ENCODE peak calls at places on chromosome 18, in seven cellular contexts. One of them, this sample, is unnamed.

GRCh38 chr18:79982736-79983135 is 5.6 kb downstream of the TXNL4A start:
- DNase-seq in SK-N-SH: no peak
- DNase-seq in GM12892: no peak
- DNase-seq in H1: no peak
- DNase-seq in HepG2: no peak
- DNase-seq in GM12878: no peak
- DNase-seq in K562: peak
- DNase-seq in this sample: no peak

GRCh38 chr18:79586436-79587297 is 92.9 kb upstream of the CTDP1 start:
- DNase-seq in K562: peak
- DNase-seq in SK-N-SH: no peak
- DNase-seq in GM12878: no peak
- DNase-seq in GM12892: no peak
- DNase-seq in HepG2: no peak
- DNase-seq in H1: no peak
- DNase-seq in this sample: no peak

GRCh38 chr18:54845788-54846187 is 17.5 kb downstream of the RAB27B start:
- DNase-seq in GM12878: no peak
- DNase-seq in K562: no peak
- DNase-seq in GM12892: no peak
- DNase-seq in HepG2: no peak
- DNase-seq in H1: no peak
- DNase-seq in SK-N-SH: no peak
- DNase-seq in this sample: no peak

GRCh38 chr18:79868168-79868784 is 70.5 kb downstream of the KCNG2 start:
- DNase-seq in K562: no peak
- DNase-seq in SK-N-SH: no peak
- DNase-seq in H1: no peak
- DNase-seq in GM12892: no peak
- DNase-seq in GM12878: no peak
- DNase-seq in HepG2: no peak
- DNase-seq in this sample: no peak

GRCh38 chr18:24633121-24633520 is 172.7 kb downstream of the HRH4 start:
- DNase-seq in HepG2: no peak
- DNase-seq in GM12892: no peak
- DNase-seq in H1: no peak
- DNase-seq in GM12878: no peak
- DNase-seq in SK-N-SH: no peak
- DNase-seq in K562: no peak
- DNase-seq in this sample: no peak

GRCh38 chr18:50044402-50044801 is 150.5 kb downstream of the MYO5B start:
- DNase-seq in GM12892: no peak
- DNase-seq in GM12878: no peak
- DNase-seq in HepG2: no peak
- DNase-seq in K562: no peak
- DNase-seq in SK-N-SH: peak
- DNase-seq in H1: no peak
- DNase-seq in this sample: no peak

GRCh38 chr18:42183746-42184145 is 228.7 kb downstream of the PIK3C3 start:
- DNase-seq in GM12892: no peak
- DNase-seq in GM12878: no peak
- DNase-seq in HepG2: no peak
- DNase-seq in H1: no peak
- DNase-seq in SK-N-SH: no peak
- DNase-seq in K562: no peak
- DNase-seq in this sample: no peak

GRCh38 chr18:56001576-56001975 is 413.6 kb upstream of the TCF4 start:
- DNase-seq in H1: no peak
- DNase-seq in GM12892: no peak
- DNase-seq in SK-N-SH: no peak
- DNase-seq in K562: no peak
- DNase-seq in HepG2: no peak
- DNase-seq in GM12878: no peak
- DNase-seq in this sample: no peak

GRCh38 chr18:71583291-71583690 is 960.9 kb downstream of the CBLN2 start:
- DNase-seq in SK-N-SH: no peak
- DNase-seq in K562: no peak
- DNase-seq in GM12892: no peak
- DNase-seq in H1: no peak
- DNase-seq in HepG2: no peak
- DNase-seq in GM12878: no peak
- DNase-seq in this sample: no peak

GRCh38 chr18:24814521-24814920 is 354.1 kb downstream of the HRH4 start:
- DNase-seq in SK-N-SH: no peak
- DNase-seq in H1: no peak
- DNase-seq in HepG2: no peak
- DNase-seq in GM12878: no peak
- DNase-seq in K562: no peak
- DNase-seq in GM12892: no peak
- DNase-seq in this sample: no peak

GRCh38 chr18:55861266-55861665 is 273.3 kb upstream of the TCF4 start:
- DNase-seq in GM12878: no peak
- DNase-seq in K562: peak
- DNase-seq in SK-N-SH: no peak
- DNase-seq in HepG2: no peak
- DNase-seq in GM12892: no peak
- DNase-seq in H1: no peak
- DNase-seq in this sample: no peak

GRCh38 chr18:50722311-50722710 is 97.5 kb downstream of the MRO start:
- DNase-seq in SK-N-SH: no peak
- DNase-seq in H1: no peak
- DNase-seq in GM12892: no peak
- DNase-seq in HepG2: no peak
- DNase-seq in K562: peak
- DNase-seq in GM12878: no peak
- DNase-seq in this sample: no peak

GRCh38 chr18:61901334-61901986 is 8.7 kb upstream of the RNF152 start:
- DNase-seq in K562: peak
- DNase-seq in GM12892: peak
- DNase-seq in SK-N-SH: peak
- DNase-seq in H1: peak
- DNase-seq in GM12878: peak
- DNase-seq in HepG2: peak
- DNase-seq in this sample: peak

GRCh38 chr18:61992285-61992684 is 99.5 kb upstream of the RNF152 start:
- DNase-seq in HepG2: peak
- DNase-seq in GM12892: no peak
- DNase-seq in K562: no peak
- DNase-seq in SK-N-SH: no peak
- DNase-seq in H1: no peak
- DNase-seq in GM12878: no peak
- DNase-seq in this sample: no peak

GRCh38 chr18:22559414-22560282 is 141.9 kb upstream of the CTAGE1 start:
- DNase-seq in K562: peak
- DNase-seq in SK-N-SH: peak
- DNase-seq in GM12892: peak
- DNase-seq in HepG2: peak
- DNase-seq in GM12878: no peak
- DNase-seq in H1: peak
- DNase-seq in this sample: no peak

GRCh38 chr18:79760881-79761280 is 36.9 kb upstream of the KCNG2 start:
- DNase-seq in SK-N-SH: no peak
- DNase-seq in GM12878: no peak
- DNase-seq in GM12892: no peak
- DNase-seq in H1: no peak
- DNase-seq in HepG2: no peak
- DNase-seq in K562: no peak
- DNase-seq in this sample: no peak

GRCh38 chr18:3935316-3935715 is 485.3 kb downstream of the TGIF1 start:
- DNase-seq in H1: no peak
- DNase-seq in HepG2: no peak
- DNase-seq in K562: no peak
- DNase-seq in SK-N-SH: no peak
- DNase-seq in GM12878: no peak
- DNase-seq in GM12892: no peak
- DNase-seq in this sample: no peak

GRCh38 chr18:63440219-63440618 is 17.9 kb upstream of the VPS4B start:
- DNase-seq in GM12892: no peak
- DNase-seq in SK-N-SH: no peak
- DNase-seq in H1: no peak
- DNase-seq in K562: no peak
- DNase-seq in HepG2: no peak
- DNase-seq in GM12878: no peak
- DNase-seq in this sample: no peak

GRCh38 chr18:10242922-10243680 is 211.3 kb upstream of the APCDD1 start:
- DNase-seq in GM12878: no peak
- DNase-seq in GM12892: no peak
- DNase-seq in SK-N-SH: no peak
- DNase-seq in HepG2: no peak
- DNase-seq in K562: peak
- DNase-seq in H1: no peak
- DNase-seq in this sample: no peak
- TF ChIP-seq TAF1 in GM12878: no peak
- TF ChIP-seq TAF1 in GM12892: no peak
- TF ChIP-seq TAF1 in SK-N-SH: no peak
- TF ChIP-seq TAF1 in HepG2: no peak
- TF ChIP-seq TAF1 in K562: no peak
- TF ChIP-seq TAF1 in H1: no peak
- TF ChIP-seq TAF1 in this sample: no peak

DNA sequence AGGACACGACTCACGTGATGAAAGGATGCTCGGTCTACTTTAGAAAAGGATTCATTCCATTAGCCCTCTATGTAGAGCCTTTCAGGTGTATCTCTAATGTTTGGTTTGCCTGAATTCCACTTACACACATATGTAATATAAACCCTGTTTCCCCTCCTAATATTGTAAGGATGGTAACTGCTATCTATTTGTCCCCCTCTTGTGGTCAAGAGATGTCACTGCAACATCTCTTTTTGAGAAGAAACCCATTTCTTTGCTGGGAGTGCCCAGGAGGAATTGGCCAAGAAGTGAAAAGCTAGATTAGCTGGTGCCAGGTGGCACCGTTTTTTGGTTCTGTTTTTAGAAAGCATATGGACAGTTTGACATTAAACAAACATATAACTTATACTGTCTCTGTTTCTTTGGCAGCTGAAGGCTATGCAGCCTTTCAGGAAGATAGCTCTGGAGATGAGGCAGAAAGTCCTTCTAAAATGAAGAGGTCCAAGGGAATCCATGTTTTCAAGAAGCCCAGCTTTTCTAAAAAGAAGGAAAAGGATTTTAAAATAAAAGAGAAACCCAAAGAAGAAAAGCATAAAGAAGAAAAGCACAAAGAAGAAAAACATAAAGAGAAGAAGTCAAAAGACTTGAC is 41.2 kb downstream of the RALBP1 start:
- DNase-seq in GM12892: no peak
- DNase-seq in HepG2: peak
- DNase-seq in SK-N-SH: peak
- DNase-seq in GM12878: peak
- DNase-seq in K562: peak
- DNase-seq in H1: no peak
- DNase-seq in this sample: no peak
- TF ChIP-seq TAF1 in GM12892: no peak
- TF ChIP-seq TAF1 in HepG2: no peak
- TF ChIP-seq TAF1 in SK-N-SH: no peak
- TF ChIP-seq TAF1 in GM12878: no peak
- TF ChIP-seq TAF1 in K562: no peak
- TF ChIP-seq TAF1 in H1: no peak
- TF ChIP-seq TAF1 in this sample: no peak

GRCh38 chr18:76391746-76392145 is 103.3 kb downstream of the ZNF516 start:
- DNase-seq in GM12878: no peak
- DNase-seq in SK-N-SH: no peak
- DNase-seq in GM12892: no peak
- DNase-seq in HepG2: no peak
- DNase-seq in K562: no peak
- DNase-seq in H1: no peak
- DNase-seq in this sample: no peak
- TF ChIP-seq TAF1 in GM12878: no peak
- TF ChIP-seq TAF1 in SK-N-SH: no peak
- TF ChIP-seq TAF1 in GM12892: no peak
- TF ChIP-seq TAF1 in HepG2: no peak
- TF ChIP-seq TAF1 in K562: no peak
- TF ChIP-seq TAF1 in H1: no peak
- TF ChIP-seq TAF1 in this sample: no peak

GRCh38 chr18:58682429-58683069 is 11.3 kb downstream of the MALT1 start:
- DNase-seq in K562: no peak
- DNase-seq in SK-N-SH: no peak
- DNase-seq in H1: no peak
- DNase-seq in GM12892: no peak
- DNase-seq in HepG2: peak
- DNase-seq in GM12878: no peak
- DNase-seq in this sample: no peak
- TF ChIP-seq TAF1 in K562: no peak
- TF ChIP-seq TAF1 in SK-N-SH: no peak
- TF ChIP-seq TAF1 in H1: no peak
- TF ChIP-seq TAF1 in GM12892: no peak
- TF ChIP-seq TAF1 in HepG2: no peak
- TF ChIP-seq TAF1 in GM12878: no peak
- TF ChIP-seq TAF1 in this sample: no peak

GRCh38 chr18:8800445-8800844 is 95.1 kb downstream of the MTCL1 start:
- DNase-seq in GM12878: no peak
- DNase-seq in H1: no peak
- DNase-seq in SK-N-SH: no peak
- DNase-seq in GM12892: no peak
- DNase-seq in HepG2: no peak
- DNase-seq in K562: no peak
- DNase-seq in this sample: no peak
- TF ChIP-seq TAF1 in GM12878: no peak
- TF ChIP-seq TAF1 in H1: no peak
- TF ChIP-seq TAF1 in SK-N-SH: no peak
- TF ChIP-seq TAF1 in GM12892: no peak
- TF ChIP-seq TAF1 in HepG2: no peak
- TF ChIP-seq TAF1 in K562: no peak
- TF ChIP-seq TAF1 in this sample: no peak

GRCh38 chr18:36420826-36421225 is 123.3 kb downstream of the FHOD3 start:
- DNase-seq in SK-N-SH: no peak
- DNase-seq in H1: no peak
- DNase-seq in K562: peak
- DNase-seq in HepG2: no peak
- DNase-seq in GM12878: no peak
- DNase-seq in GM12892: no peak
- DNase-seq in this sample: no peak

GRCh38 chr18:36427369-36427768 is 129.9 kb downstream of the FHOD3 start:
- DNase-seq in GM12878: no peak
- DNase-seq in H1: no peak
- DNase-seq in HepG2: no peak
- DNase-seq in GM12892: no peak
- DNase-seq in SK-N-SH: no peak
- DNase-seq in K562: no peak
- DNase-seq in this sample: no peak

GRCh38 chr18:36427831-36428230 is 130.3 kb downstream of the FHOD3 start:
- DNase-seq in HepG2: no peak
- DNase-seq in GM12892: no peak
- DNase-seq in K562: no peak
- DNase-seq in SK-N-SH: no peak
- DNase-seq in GM12878: no peak
- DNase-seq in H1: no peak
- DNase-seq in this sample: no peak

GRCh38 chr18:36428431-36429029 is 131.0 kb downstream of the FHOD3 start:
- DNase-seq in K562: no peak
- DNase-seq in GM12878: no peak
- DNase-seq in SK-N-SH: no peak
- DNase-seq in HepG2: no peak
- DNase-seq in GM12892: no peak
- DNase-seq in H1: no peak
- DNase-seq in this sample: no peak

DNA sequence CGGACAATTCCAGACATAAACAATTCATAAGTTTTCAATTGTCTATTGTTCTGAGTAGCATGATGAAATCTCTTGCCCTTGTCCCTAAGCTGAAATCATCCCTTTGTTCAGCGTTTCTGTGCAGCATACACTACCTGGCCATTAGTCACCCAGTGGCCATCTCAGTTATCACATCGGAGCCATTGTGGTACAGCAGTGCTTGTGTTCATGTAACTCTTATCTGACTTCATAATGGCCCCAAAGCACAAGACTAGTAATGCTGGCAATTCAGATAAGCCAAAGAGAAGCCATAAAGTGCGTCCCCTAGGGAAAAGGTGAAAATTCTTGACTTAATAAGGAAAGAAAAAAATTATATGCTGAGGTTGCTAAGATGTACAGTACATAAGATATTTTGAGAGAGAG is 127.2 kb downstream of the FHOD3 start:
- DNase-seq in K562: peak
- DNase-seq in GM12892: no peak
- DNase-seq in HepG2: peak
- DNase-seq in SK-N-SH: peak
- DNase-seq in H1: no peak
- DNase-seq in GM12878: no peak
- DNase-seq in this sample: no peak
- TF ChIP-seq TAF1 in K562: no peak
- TF ChIP-seq TAF1 in GM12892: no peak
- TF ChIP-seq TAF1 in HepG2: no peak
- TF ChIP-seq TAF1 in SK-N-SH: no peak
- TF ChIP-seq TAF1 in H1: no peak
- TF ChIP-seq TAF1 in GM12878: no peak
- TF ChIP-seq TAF1 in this sample: no peak